ENCODE peak calls at places on chromosome 2, in six cellular contexts. One of them, this sample, is unnamed.

GRCh38 chr2:101706819-101707177 is 9.3 kb downstream of the MAP4K4 start:
- DNase-seq in Karpas-422: no peak
- DNase-seq in hypothalamus: no peak
- DNase-seq in stimulated activated CD8-positive, alpha-beta memory T cell treated with anti-CD3 and anti-CD28 coated beads, Interleukin-15, amount 100 ng/mL, for 1 hour: no peak
- DNase-seq in HL-60: no peak
- DNase-seq in CD8-positive, alpha-beta T cell: no peak
- DNase-seq in this sample: no peak

GRCh38 chr2:31008571-31009114 is 129.6 kb downstream of the GALNT14 start:
- DNase-seq in stimulated activated CD8-positive, alpha-beta memory T cell treated with anti-CD3 and anti-CD28 coated beads, Interleukin-15, amount 100 ng/mL, for 1 hour: no peak
- DNase-seq in HL-60: no peak
- DNase-seq in Karpas-422: no peak
- DNase-seq in CD8-positive, alpha-beta T cell: no peak
- DNase-seq in hypothalamus: no peak
- DNase-seq in this sample: no peak

GRCh38 chr2:35391736-35392442 is 963.7 kb upstream of the CRIM1 start:
- DNase-seq in CD8-positive, alpha-beta T cell: no peak
- DNase-seq in Karpas-422: no peak
- DNase-seq in hypothalamus: no peak
- DNase-seq in HL-60: no peak
- DNase-seq in stimulated activated CD8-positive, alpha-beta memory T cell treated with anti-CD3 and anti-CD28 coated beads, Interleukin-15, amount 100 ng/mL, for 1 hour: no peak
- DNase-seq in this sample: no peak

GRCh38 chr2:227765788-227766187 is 20.1 kb downstream of the SCYGR8 start:
- DNase-seq in HL-60: no peak
- DNase-seq in hypothalamus: no peak
- DNase-seq in stimulated activated CD8-positive, alpha-beta memory T cell treated with anti-CD3 and anti-CD28 coated beads, Interleukin-15, amount 100 ng/mL, for 1 hour: no peak
- DNase-seq in CD8-positive, alpha-beta T cell: no peak
- DNase-seq in Karpas-422: no peak
- DNase-seq in this sample: no peak

GRCh38 chr2:238141541-238142318 is 3.3 kb downstream of the KLHL30 start:
- DNase-seq in hypothalamus: no peak
- DNase-seq in Karpas-422: peak
- DNase-seq in CD8-positive, alpha-beta T cell: no peak
- DNase-seq in HL-60: peak
- DNase-seq in stimulated activated CD8-positive, alpha-beta memory T cell treated with anti-CD3 and anti-CD28 coated beads, Interleukin-15, amount 100 ng/mL, for 1 hour: no peak
- DNase-seq in this sample: no peak

GRCh38 chr2:10514743-10515142 is 66.6 kb upstream of the ODC1 start:
- DNase-seq in Karpas-422: no peak
- DNase-seq in stimulated activated CD8-positive, alpha-beta memory T cell treated with anti-CD3 and anti-CD28 coated beads, Interleukin-15, amount 100 ng/mL, for 1 hour: no peak
- DNase-seq in hypothalamus: no peak
- DNase-seq in HL-60: no peak
- DNase-seq in CD8-positive, alpha-beta T cell: no peak
- DNase-seq in this sample: no peak

GRCh38 chr2:237629739-237630138 is 2.4 kb downstream of the LRRFIP1 start:
- DNase-seq in HL-60: no peak
- DNase-seq in Karpas-422: no peak
- DNase-seq in CD8-positive, alpha-beta T cell: no peak
- DNase-seq in stimulated activated CD8-positive, alpha-beta memory T cell treated with anti-CD3 and anti-CD28 coated beads, Interleukin-15, amount 100 ng/mL, for 1 hour: no peak
- DNase-seq in hypothalamus: no peak
- DNase-seq in this sample: no peak

GRCh38 chr2:118857677-118858484 is 10.4 kb upstream of the EN1 start:
- DNase-seq in HL-60: no peak
- DNase-seq in hypothalamus: no peak
- DNase-seq in stimulated activated CD8-positive, alpha-beta memory T cell treated with anti-CD3 and anti-CD28 coated beads, Interleukin-15, amount 100 ng/mL, for 1 hour: no peak
- DNase-seq in Karpas-422: no peak
- DNase-seq in CD8-positive, alpha-beta T cell: no peak
- DNase-seq in this sample: no peak

GRCh38 chr2:30060562-30060961 is 86.2 kb upstream of the YPEL5 start:
- DNase-seq in Karpas-422: no peak
- DNase-seq in stimulated activated CD8-positive, alpha-beta memory T cell treated with anti-CD3 and anti-CD28 coated beads, Interleukin-15, amount 100 ng/mL, for 1 hour: no peak
- DNase-seq in CD8-positive, alpha-beta T cell: no peak
- DNase-seq in hypothalamus: no peak
- DNase-seq in HL-60: no peak
- DNase-seq in this sample: no peak

GRCh38 chr2:28281739-28282138 is 110.9 kb upstream of the FOSL2 start:
- DNase-seq in HL-60: no peak
- DNase-seq in Karpas-422: no peak
- DNase-seq in CD8-positive, alpha-beta T cell: no peak
- DNase-seq in hypothalamus: no peak
- DNase-seq in stimulated activated CD8-positive, alpha-beta memory T cell treated with anti-CD3 and anti-CD28 coated beads, Interleukin-15, amount 100 ng/mL, for 1 hour: no peak
- DNase-seq in this sample: no peak

GRCh38 chr2:65664931-65665330 is 232.5 kb upstream of the SPRED2 start:
- DNase-seq in CD8-positive, alpha-beta T cell: no peak
- DNase-seq in HL-60: no peak
- DNase-seq in stimulated activated CD8-positive, alpha-beta memory T cell treated with anti-CD3 and anti-CD28 coated beads, Interleukin-15, amount 100 ng/mL, for 1 hour: no peak
- DNase-seq in hypothalamus: no peak
- DNase-seq in Karpas-422: no peak
- DNase-seq in this sample: no peak

GRCh38 chr2:236237468-236238190 is 26.6 kb downstream of the ASB18 start:
- DNase-seq in CD8-positive, alpha-beta T cell: no peak
- DNase-seq in Karpas-422: no peak
- DNase-seq in hypothalamus: no peak
- DNase-seq in stimulated activated CD8-positive, alpha-beta memory T cell treated with anti-CD3 and anti-CD28 coated beads, Interleukin-15, amount 100 ng/mL, for 1 hour: no peak
- DNase-seq in HL-60: no peak
- DNase-seq in this sample: no peak

GRCh38 chr2:150919899-150920298 is 341.8 kb downstream of the RBM43 start:
- DNase-seq in stimulated activated CD8-positive, alpha-beta memory T cell treated with anti-CD3 and anti-CD28 coated beads, Interleukin-15, amount 100 ng/mL, for 1 hour: no peak
- DNase-seq in hypothalamus: no peak
- DNase-seq in Karpas-422: no peak
- DNase-seq in HL-60: no peak
- DNase-seq in CD8-positive, alpha-beta T cell: no peak
- DNase-seq in this sample: no peak

GRCh38 chr2:5164806-5165525 is 527.2 kb upstream of the SOX11 start:
- DNase-seq in CD8-positive, alpha-beta T cell: no peak
- DNase-seq in Karpas-422: no peak
- DNase-seq in HL-60: no peak
- DNase-seq in hypothalamus: no peak
- DNase-seq in stimulated activated CD8-positive, alpha-beta memory T cell treated with anti-CD3 and anti-CD28 coated beads, Interleukin-15, amount 100 ng/mL, for 1 hour: no peak
- DNase-seq in this sample: no peak

GRCh38 chr2:159658887-159659437 is 42.6 kb upstream of the BAZ2B start:
- DNase-seq in Karpas-422: no peak
- DNase-seq in hypothalamus: no peak
- DNase-seq in stimulated activated CD8-positive, alpha-beta memory T cell treated with anti-CD3 and anti-CD28 coated beads, Interleukin-15, amount 100 ng/mL, for 1 hour: no peak
- DNase-seq in HL-60: peak
- DNase-seq in CD8-positive, alpha-beta T cell: no peak
- DNase-seq in this sample: no peak

GRCh38 chr2:125711081-125711480 is 944.9 kb upstream of the GYPC start:
- DNase-seq in CD8-positive, alpha-beta T cell: no peak
- DNase-seq in Karpas-422: no peak
- DNase-seq in stimulated activated CD8-positive, alpha-beta memory T cell treated with anti-CD3 and anti-CD28 coated beads, Interleukin-15, amount 100 ng/mL, for 1 hour: no peak
- DNase-seq in hypothalamus: no peak
- DNase-seq in HL-60: no peak
- DNase-seq in this sample: no peak

GRCh38 chr2:160349306-160349705 is 144.3 kb downstream of the RBMS1 start:
- DNase-seq in HL-60: no peak
- DNase-seq in hypothalamus: no peak
- DNase-seq in Karpas-422: no peak
- DNase-seq in CD8-positive, alpha-beta T cell: no peak
- DNase-seq in stimulated activated CD8-positive, alpha-beta memory T cell treated with anti-CD3 and anti-CD28 coated beads, Interleukin-15, amount 100 ng/mL, for 1 hour: no peak
- DNase-seq in this sample: no peak

GRCh38 chr2:221635949-221636348 is 63.8 kb upstream of the EPHA4 start:
- DNase-seq in HL-60: no peak
- DNase-seq in stimulated activated CD8-positive, alpha-beta memory T cell treated with anti-CD3 and anti-CD28 coated beads, Interleukin-15, amount 100 ng/mL, for 1 hour: no peak
- DNase-seq in hypothalamus: no peak
- DNase-seq in Karpas-422: peak
- DNase-seq in CD8-positive, alpha-beta T cell: no peak
- DNase-seq in this sample: no peak

GRCh38 chr2:70805987-70806386 is 14.4 kb downstream of the CLEC4F start:
- DNase-seq in stimulated activated CD8-positive, alpha-beta memory T cell treated with anti-CD3 and anti-CD28 coated beads, Interleukin-15, amount 100 ng/mL, for 1 hour: no peak
- DNase-seq in Karpas-422: no peak
- DNase-seq in hypothalamus: no peak
- DNase-seq in CD8-positive, alpha-beta T cell: no peak
- DNase-seq in HL-60: no peak
- DNase-seq in this sample: no peak

GRCh38 chr2:15766303-15766861 is 174.0 kb upstream of the MYCN start:
- DNase-seq in HL-60: no peak
- DNase-seq in hypothalamus: no peak
- DNase-seq in Karpas-422: no peak
- DNase-seq in stimulated activated CD8-positive, alpha-beta memory T cell treated with anti-CD3 and anti-CD28 coated beads, Interleukin-15, amount 100 ng/mL, for 1 hour: no peak
- DNase-seq in CD8-positive, alpha-beta T cell: no peak
- DNase-seq in this sample: no peak

GRCh38 chr2:2061091-2061696 is 269.9 kb downstream of the MYT1L start:
- DNase-seq in hypothalamus: no peak
- DNase-seq in Karpas-422: no peak
- DNase-seq in stimulated activated CD8-positive, alpha-beta memory T cell treated with anti-CD3 and anti-CD28 coated beads, Interleukin-15, amount 100 ng/mL, for 1 hour: no peak
- DNase-seq in CD8-positive, alpha-beta T cell: no peak
- DNase-seq in HL-60: no peak
- DNase-seq in this sample: no peak

GRCh38 chr2:3418766-3419165 is 39.3 kb downstream of the TRAPPC12 start:
- DNase-seq in Karpas-422: no peak
- DNase-seq in HL-60: no peak
- DNase-seq in hypothalamus: no peak
- DNase-seq in stimulated activated CD8-positive, alpha-beta memory T cell treated with anti-CD3 and anti-CD28 coated beads, Interleukin-15, amount 100 ng/mL, for 1 hour: no peak
- DNase-seq in CD8-positive, alpha-beta T cell: no peak
- DNase-seq in this sample: no peak

GRCh38 chr2:234363647-234364294 is 133.1 kb downstream of the ARL4C start:
- DNase-seq in stimulated activated CD8-positive, alpha-beta memory T cell treated with anti-CD3 and anti-CD28 coated beads, Interleukin-15, amount 100 ng/mL, for 1 hour: no peak
- DNase-seq in Karpas-422: no peak
- DNase-seq in hypothalamus: no peak
- DNase-seq in HL-60: no peak
- DNase-seq in CD8-positive, alpha-beta T cell: no peak
- DNase-seq in this sample: no peak

GRCh38 chr2:171102802-171103201 is 57.9 kb downstream of the TLK1 start:
- DNase-seq in hypothalamus: no peak
- DNase-seq in HL-60: no peak
- DNase-seq in CD8-positive, alpha-beta T cell: no peak
- DNase-seq in stimulated activated CD8-positive, alpha-beta memory T cell treated with anti-CD3 and anti-CD28 coated beads, Interleukin-15, amount 100 ng/mL, for 1 hour: no peak
- DNase-seq in Karpas-422: no peak
- DNase-seq in this sample: no peak

GRCh38 chr2:237466266-237466665 is 20.8 kb upstream of the MLPH start:
- DNase-seq in hypothalamus: no peak
- DNase-seq in Karpas-422: no peak
- DNase-seq in stimulated activated CD8-positive, alpha-beta memory T cell treated with anti-CD3 and anti-CD28 coated beads, Interleukin-15, amount 100 ng/mL, for 1 hour: no peak
- DNase-seq in CD8-positive, alpha-beta T cell: no peak
- DNase-seq in HL-60: no peak
- DNase-seq in this sample: no peak

GRCh38 chr2:218290316-218291261 is 1.7 kb downstream of the TMBIM1 start:
- DNase-seq in HL-60: peak
- DNase-seq in stimulated activated CD8-positive, alpha-beta memory T cell treated with anti-CD3 and anti-CD28 coated beads, Interleukin-15, amount 100 ng/mL, for 1 hour: no peak
- DNase-seq in Karpas-422: peak
- DNase-seq in CD8-positive, alpha-beta T cell: no peak
- DNase-seq in hypothalamus: no peak
- DNase-seq in this sample: no peak

GRCh38 chr2:161990741-161991140 is 83.3 kb downstream of the DPP4 start:
- DNase-seq in stimulated activated CD8-positive, alpha-beta memory T cell treated with anti-CD3 and anti-CD28 coated beads, Interleukin-15, amount 100 ng/mL, for 1 hour: no peak
- DNase-seq in CD8-positive, alpha-beta T cell: no peak
- DNase-seq in hypothalamus: no peak
- DNase-seq in HL-60: no peak
- DNase-seq in Karpas-422: no peak
- DNase-seq in this sample: no peak

GRCh38 chr2:216936954-216937357 is 77.1 kb upstream of the TNP1 start:
- DNase-seq in hypothalamus: no peak
- DNase-seq in HL-60: no peak
- DNase-seq in CD8-positive, alpha-beta T cell: no peak
- DNase-seq in Karpas-422: no peak
- DNase-seq in stimulated activated CD8-positive, alpha-beta memory T cell treated with anti-CD3 and anti-CD28 coated beads, Interleukin-15, amount 100 ng/mL, for 1 hour: no peak
- DNase-seq in this sample: no peak